ENCODE peak calls at places on chromosomes 7 and 10, in nine cellular contexts. A is upper lobe of right lung, X is brain microvascular endothelial cell, I is fibroblast of lung, M is cardiac fibroblast, V is sigmoid colon, E is suprapubic skin, J is fibroblast of mammary gland, Q is HFF-Myc. O is an unnamed sample.

GRCh38 chr7:41224063-41224763 is 478.7 kb downstream of the INHBA start:
- DNase-seq in M (peak), X (peak), A (no peak), V (no peak), J (peak), E (no peak), Q (no peak), I (peak), O (no peak)

GRCh38 chr10:110500515-110500905 is 2.8 kb downstream of the DUSP5 start:
- DNase-seq in X (peak), I (peak), Q (no peak), J (peak), M (peak), A (no peak), V (no peak), E (no peak), O (no peak)

GRCh38 chr10:93622942-93623341 is 10.6 kb downstream of the PDE6C start:
- DNase-seq in V (no peak), A (no peak), J (no peak), E (no peak), M (no peak), X (no peak), I (no peak), Q (no peak), O (no peak)

GRCh38 chr10:114925675-114926204 is 12.3 kb upstream of the TRUB1 start:
- DNase-seq in J (peak), I (peak), M (peak), V (no peak), E (no peak), A (no peak), Q (no peak), X (peak), O (peak)

GRCh38 chr7:116273918-116274301 is 63.6 kb downstream of the TES start:
- DNase-seq in I (no peak), A (no peak), E (no peak), Q (no peak), V (no peak), M (no peak), X (no peak), J (no peak), O (no peak)

GRCh38 chr7:100944138-100944537 is 5.2 kb upstream of the MUC3A start:
- DNase-seq in A (no peak), I (no peak), X (no peak), J (no peak), E (no peak), V (no peak), Q (no peak), M (no peak), O (no peak)

GRCh38 chr10:72344932-72345331 is 9.8 kb downstream of the DNAJB12 start:
- DNase-seq in V (no peak), E (no peak), X (no peak), Q (no peak), A (peak), M (no peak), I (no peak), J (no peak), O (no peak)

GRCh38 chr10:28788767-28789166 is 111.4 kb downstream of the BAMBI start:
- DNase-seq in X (no peak), E (no peak), I (no peak), Q (no peak), V (no peak), J (no peak), M (no peak), A (no peak), O (no peak)

GRCh38 chr7:100089458-100090201 is 861 bp downstream of the COPS6 start:
- DNase-seq in E (no peak), A (no peak), Q (no peak), M (peak), J (peak), X (peak), V (no peak), I (peak), O (no peak)

GRCh38 chr7:94301024-94301588 is 93.6 kb upstream of the COL1A2 start:
- DNase-seq in A (no peak), M (peak), X (peak), J (peak), I (peak), V (peak), Q (peak), E (peak), O (peak)

GRCh38 chr7:64871761-64872160 is 31.3 kb upstream of the ZNF273 start:
- DNase-seq in A (no peak), X (no peak), Q (no peak), E (no peak), J (no peak), I (no peak), M (no peak), V (no peak), O (no peak)

GRCh38 chr10:110783509-110784103 is 88.1 kb upstream of the PDCD4 start:
- DNase-seq in X (peak), V (no peak), J (peak), A (no peak), Q (no peak), E (no peak), I (no peak), M (peak), O (no peak)

DNA sequence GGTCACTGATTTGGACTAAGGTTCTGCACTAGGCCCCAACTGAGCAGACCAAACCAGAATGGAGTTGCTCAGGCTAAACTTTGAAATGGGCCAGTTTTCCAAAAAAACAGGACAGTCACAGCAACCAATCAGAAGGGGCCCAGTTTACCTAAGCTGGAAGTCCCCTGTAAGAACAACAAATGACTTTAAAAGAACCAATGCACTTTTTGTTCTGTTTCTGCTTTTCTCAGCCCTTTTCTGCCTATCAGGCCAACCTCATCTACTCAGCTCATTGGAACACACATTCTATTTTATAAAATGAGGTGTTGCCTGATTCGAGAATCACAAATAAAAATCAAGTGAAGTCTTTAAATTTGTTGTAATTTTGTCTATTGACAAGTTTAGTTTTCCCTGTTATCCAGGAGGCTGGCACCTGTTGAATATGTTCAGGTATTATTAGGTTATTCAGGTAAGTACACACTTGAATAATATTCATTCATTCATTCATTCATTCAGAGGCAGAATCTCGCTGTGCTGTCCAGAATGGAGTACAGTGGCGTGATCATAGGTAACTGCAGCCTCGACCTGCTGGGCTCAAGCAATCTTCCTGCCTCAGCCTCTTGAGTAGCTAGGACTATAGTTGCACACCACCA is 168.7 kb downstream of the TAX1BP1 start:
- DNase-seq in V (no peak), E (no peak), Q (no peak), M (no peak), A (no peak), J (no peak), I (no peak), X (no peak), O (no peak)
- TF ChIP-seq CTCF in V (no peak), E (no peak), Q (no peak), M (no peak), A (no peak), J (no peak), I (no peak), X (no peak), O (no peak)

GRCh38 chr7:39954694-39955093 is 4.6 kb downstream of the CDK13 start:
- DNase-seq in J (no peak), X (no peak), Q (no peak), A (no peak), I (no peak), M (no peak), V (no peak), E (no peak), O (no peak)

GRCh38 chr7:39952378-39952777 is 2.3 kb downstream of the CDK13 start:
- DNase-seq in X (no peak), Q (no peak), E (no peak), J (peak), I (peak), A (no peak), V (no peak), M (peak), O (no peak)

GRCh38 chr7:39951156-39951942 is 1.3 kb downstream of the CDK13 start:
- DNase-seq in A (peak), V (peak), M (peak), E (peak), X (peak), I (peak), Q (no peak), J (peak), O (peak)

GRCh38 chr7:39951943-39952194 is 1.8 kb downstream of the CDK13 start:
- DNase-seq in V (no peak), I (no peak), M (peak), A (no peak), X (no peak), J (no peak), E (no peak), Q (no peak), O (no peak)

DNA sequence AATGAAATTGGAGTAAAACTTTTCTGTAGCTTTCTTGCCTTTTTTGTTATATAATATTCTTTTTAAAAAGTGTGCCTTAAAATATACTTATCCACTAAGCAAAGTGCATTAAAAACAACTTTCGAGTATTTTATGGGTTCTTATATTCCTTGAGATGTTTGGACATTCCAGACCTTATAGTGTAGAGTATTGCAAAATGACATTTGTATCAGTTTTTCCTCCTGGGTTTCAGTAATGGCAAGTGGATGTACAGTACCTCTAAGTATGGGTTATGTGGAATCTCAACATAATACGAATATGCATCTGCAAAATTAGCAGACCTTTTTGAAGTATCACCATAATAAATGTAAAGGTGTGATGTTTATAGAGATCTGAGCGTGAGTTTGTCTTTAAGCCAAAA is 2.7 kb downstream of the CDK13 start:
- DNase-seq in Q (no peak), I (peak), V (no peak), J (peak), E (no peak), A (no peak), M (peak), X (no peak), O (no peak)
- H3K4me3 ChIP-seq in Q (peak), I (peak), V (peak), J (peak), E (peak), A (peak), M (peak), X (peak), O (peak)

DNA sequence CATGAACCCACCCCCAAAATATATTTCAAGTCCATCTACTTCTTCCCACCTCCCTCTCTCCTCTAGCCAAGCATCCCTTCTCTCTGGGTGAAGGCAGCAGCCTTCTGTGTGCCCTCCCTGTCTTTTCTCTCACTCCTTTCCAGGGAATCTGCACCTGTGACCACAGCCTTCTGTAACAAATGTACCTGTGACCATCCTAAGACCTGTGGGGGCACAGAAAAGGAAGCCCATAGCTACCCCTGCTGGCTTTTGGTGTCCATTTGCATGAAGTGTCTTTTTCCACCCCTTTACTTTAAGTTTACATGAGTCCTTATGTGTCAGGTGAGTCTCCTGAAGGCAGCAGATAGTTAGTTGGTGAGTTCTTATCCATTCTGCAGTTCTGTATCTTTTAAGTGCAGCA is 2.0 kb upstream of the TBXAS1 start:
- DNase-seq in V (no peak), I (no peak), M (no peak), A (no peak), J (no peak), Q (no peak), X (no peak), E (no peak), O (no peak)
- TF ChIP-seq CTCF in V (no peak), I (no peak), M (no peak), A (no peak), J (no peak), Q (no peak), X (peak), E (no peak), O (peak)

GRCh38 chr10:113563306-113564088 is 10.6 kb downstream of the HABP2 start:
- DNase-seq in X (peak), I (peak), M (peak), E (peak), V (peak), J (peak), A (peak), Q (peak), O (peak)
- H3K4me3 ChIP-seq in X (peak), I (peak), M (peak), E (peak), V (peak), J (peak), A (peak), Q (peak), O (peak)

GRCh38 chr7:152016947-152017346 is 8.5 kb upstream of the GALNT11 start:
- DNase-seq in X (no peak), M (no peak), A (no peak), V (no peak), E (no peak), J (no peak), I (no peak), Q (no peak), O (no peak)

GRCh38 chr7:152013974-152014373 is 11.5 kb upstream of the GALNT11 start:
- DNase-seq in X (no peak), A (no peak), E (no peak), Q (no peak), V (no peak), J (no peak), I (no peak), M (no peak), O (no peak)

GRCh38 chr7:152015600-152015999 is 9.9 kb upstream of the GALNT11 start:
- DNase-seq in J (no peak), X (no peak), I (no peak), Q (no peak), M (no peak), E (no peak), V (no peak), A (no peak), O (no peak)

GRCh38 chr7:152013230-152013629 is 12.2 kb upstream of the GALNT11 start:
- DNase-seq in V (no peak), A (no peak), Q (no peak), X (no peak), I (no peak), M (no peak), E (no peak), J (no peak), O (no peak)

DNA sequence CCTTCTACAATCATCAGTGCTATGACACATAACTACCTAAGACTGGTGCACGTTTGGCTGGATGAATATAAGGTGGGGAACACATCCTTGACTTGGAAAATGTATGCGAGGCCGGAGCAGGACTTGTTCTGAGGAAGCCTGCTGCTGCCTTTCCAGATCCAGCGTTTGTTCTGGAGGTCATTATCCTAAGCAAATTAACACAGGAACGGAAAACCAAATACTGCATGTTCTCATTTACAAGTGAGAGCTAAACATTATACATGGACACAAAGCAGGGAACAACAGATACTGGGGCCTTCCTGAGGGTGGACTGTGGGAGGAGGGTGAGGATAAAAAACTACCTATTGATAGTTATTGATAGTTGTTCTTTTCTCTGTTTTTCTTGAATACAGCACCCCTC is 10.8 kb upstream of the GALNT11 start:
- DNase-seq in Q (no peak), A (no peak), I (no peak), V (no peak), M (no peak), J (no peak), E (no peak), X (no peak), O (no peak)
- TF ChIP-seq CTCF in Q (no peak), A (no peak), I (no peak), V (no peak), M (no peak), J (no peak), E (no peak), X (no peak), O (no peak)

GRCh38 chr7:152328234-152328633 is 107.6 kb downstream of the KMT2C start:
- DNase-seq in A (no peak), M (no peak), J (no peak), I (no peak), E (no peak), Q (no peak), X (no peak), V (no peak), O (no peak)
- H3K4me3 ChIP-seq in A (no peak), M (no peak), J (no peak), I (no peak), E (no peak), Q (no peak), X (no peak), V (no peak), O (no peak)

DNA sequence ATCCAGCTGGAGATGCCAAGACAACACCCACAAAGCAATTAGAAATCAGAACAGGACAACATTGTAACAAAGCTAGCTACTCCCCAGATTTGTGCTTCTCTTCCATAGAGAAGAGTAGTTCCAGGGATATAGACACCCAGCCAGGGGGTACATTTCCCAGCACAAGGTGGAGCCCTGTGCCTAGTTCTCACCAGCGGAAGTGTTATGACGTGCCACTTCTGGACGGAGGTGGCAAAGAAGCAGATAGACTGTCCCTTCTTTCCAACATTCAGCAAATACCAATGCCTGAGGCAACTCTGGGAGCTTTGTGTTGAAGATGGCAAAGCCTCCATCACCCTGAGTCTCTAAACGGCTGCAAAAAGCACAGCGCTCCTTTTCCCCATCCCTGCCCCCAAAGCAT is 23.4 kb upstream of the GSAP start:
- DNase-seq in E (no peak), V (no peak), I (no peak), J (peak), M (peak), A (peak), X (no peak), Q (no peak), O (peak)
- TF ChIP-seq CTCF in E (no peak), V (no peak), I (peak), J (peak), M (peak), A (peak), X (peak), Q (peak), O (peak)

GRCh38 chr7:27128034-27128433 is 2.5 kb downstream of the HOXA4 start:
- DNase-seq in X (no peak), Q (no peak), J (no peak), A (no peak), I (peak), E (no peak), M (no peak), V (no peak), O (no peak)

GRCh38 chr7:27131390-27131819 is 848 bp upstream of the HOXA4 start:
- DNase-seq in Q (no peak), I (no peak), X (no peak), E (no peak), A (no peak), V (no peak), J (no peak), M (no peak), O (no peak)

GRCh38 chr7:27130540-27131389 is at the start of gene HOXA4:
- DNase-seq in V (peak), I (peak), J (peak), X (no peak), E (peak), M (peak), Q (no peak), A (peak), O (no peak)

GRCh38 chr7:27128776-27129728 is 1.5 kb downstream of the HOXA4 start:
- DNase-seq in V (no peak), A (no peak), M (no peak), Q (no peak), X (no peak), E (no peak), I (peak), J (no peak), O (no peak)

GRCh38 chr7:27129729-27130539 is 623 bp downstream of the HOXA4 start:
- DNase-seq in Q (no peak), X (no peak), A (peak), V (peak), E (no peak), M (no peak), J (no peak), I (peak), O (no peak)
- H3K4me3 ChIP-seq in Q (peak), X (peak), A (peak), V (peak), E (peak), M (peak), J (peak), I (peak), O (no peak)